ENCODE peak calls at places on chromosomes 13 and 19, in six cellular contexts. One of them, this sample, is unnamed. For H3K27me3, the result is how much of the 10 kb centered on the place peaks cover.

GRCh38 chr19:4089400-4089908 is 22.8 kb upstream of the ZBTB7A start:
- DNase-seq in CD8-positive, alpha-beta T cell: peak
- DNase-seq in heart right ventricle: no peak
- DNase-seq in fibroblast of lung: no peak
- DNase-seq in tibial nerve: no peak
- DNase-seq in brain microvascular endothelial cell: no peak
- DNase-seq in this sample: no peak

GRCh38 chr13:89862691-89863036 is 1484.8 kb upstream of the MIR17HG start:
- DNase-seq in tibial nerve: no peak
- DNase-seq in fibroblast of lung: peak
- DNase-seq in CD8-positive, alpha-beta T cell: no peak
- DNase-seq in brain microvascular endothelial cell: no peak
- DNase-seq in heart right ventricle: no peak
- DNase-seq in this sample: no peak

GRCh38 chr13:52158629-52159158 is 703 bp downstream of the NEK3 start:
- DNase-seq in heart right ventricle: peak
- DNase-seq in fibroblast of lung: peak
- DNase-seq in brain microvascular endothelial cell: peak
- DNase-seq in tibial nerve: peak
- DNase-seq in CD8-positive, alpha-beta T cell: no peak
- DNase-seq in this sample: no peak

GRCh38 chr13:75458696-75459422 is 23.1 kb downstream of the TBC1D4 start:
- DNase-seq in tibial nerve: no peak
- DNase-seq in fibroblast of lung: no peak
- DNase-seq in CD8-positive, alpha-beta T cell: no peak
- DNase-seq in heart right ventricle: peak
- DNase-seq in brain microvascular endothelial cell: no peak
- DNase-seq in this sample: no peak

GRCh38 chr13:112857914-112858490 is 111.0 kb upstream of the MCF2L start:
- DNase-seq in tibial nerve: no peak
- DNase-seq in brain microvascular endothelial cell: no peak
- DNase-seq in CD8-positive, alpha-beta T cell: no peak
- DNase-seq in heart right ventricle: no peak
- DNase-seq in fibroblast of lung: no peak
- DNase-seq in this sample: no peak

GRCh38 chr13:95813139-95813538 is 136.2 kb downstream of the DNAJC3 start:
- DNase-seq in tibial nerve: no peak
- DNase-seq in fibroblast of lung: no peak
- DNase-seq in brain microvascular endothelial cell: no peak
- DNase-seq in CD8-positive, alpha-beta T cell: no peak
- DNase-seq in heart right ventricle: no peak
- DNase-seq in this sample: no peak

GRCh38 chr13:102757006-102757405 is 16.6 kb downstream of the TEX30 start:
- DNase-seq in tibial nerve: no peak
- DNase-seq in brain microvascular endothelial cell: no peak
- DNase-seq in fibroblast of lung: no peak
- DNase-seq in heart right ventricle: no peak
- DNase-seq in CD8-positive, alpha-beta T cell: no peak
- DNase-seq in this sample: no peak

GRCh38 chr13:108176685-108177274 is 38.6 kb downstream of the LIG4 start:
- DNase-seq in fibroblast of lung: no peak
- DNase-seq in tibial nerve: peak
- DNase-seq in CD8-positive, alpha-beta T cell: peak
- DNase-seq in brain microvascular endothelial cell: peak
- DNase-seq in heart right ventricle: no peak
- DNase-seq in this sample: peak

GRCh38 chr19:18616023-18616422 is 3.4 kb downstream of the TMEM59L start:
- DNase-seq in CD8-positive, alpha-beta T cell: no peak
- DNase-seq in heart right ventricle: no peak
- DNase-seq in fibroblast of lung: no peak
- DNase-seq in brain microvascular endothelial cell: no peak
- DNase-seq in tibial nerve: no peak
- DNase-seq in this sample: no peak

GRCh38 chr19:18842166-18842565 is 10.4 kb downstream of the UPF1 start:
- DNase-seq in heart right ventricle: no peak
- DNase-seq in brain microvascular endothelial cell: no peak
- DNase-seq in CD8-positive, alpha-beta T cell: no peak
- DNase-seq in fibroblast of lung: no peak
- DNase-seq in tibial nerve: no peak
- DNase-seq in this sample: no peak

GRCh38 chr19:37902668-37903067 is 3.7 kb downstream of the WDR87 start:
- DNase-seq in brain microvascular endothelial cell: peak
- DNase-seq in fibroblast of lung: peak
- DNase-seq in heart right ventricle: peak
- DNase-seq in CD8-positive, alpha-beta T cell: peak
- DNase-seq in tibial nerve: peak
- DNase-seq in this sample: peak

GRCh38 chr13:27982361-27982760 is 6.1 kb downstream of the URAD start:
- DNase-seq in fibroblast of lung: no peak
- DNase-seq in brain microvascular endothelial cell: no peak
- DNase-seq in CD8-positive, alpha-beta T cell: no peak
- DNase-seq in heart right ventricle: no peak
- DNase-seq in tibial nerve: no peak
- DNase-seq in this sample: no peak

GRCh38 chr13:27979765-27980279 is 8.7 kb downstream of the URAD start:
- DNase-seq in fibroblast of lung: no peak
- DNase-seq in CD8-positive, alpha-beta T cell: no peak
- DNase-seq in tibial nerve: no peak
- DNase-seq in brain microvascular endothelial cell: no peak
- DNase-seq in heart right ventricle: no peak
- DNase-seq in this sample: no peak

GRCh38 chr13:27980280-27980998 is 8.1 kb downstream of the URAD start:
- DNase-seq in brain microvascular endothelial cell: no peak
- DNase-seq in CD8-positive, alpha-beta T cell: no peak
- DNase-seq in heart right ventricle: no peak
- DNase-seq in fibroblast of lung: no peak
- DNase-seq in tibial nerve: no peak
- DNase-seq in this sample: no peak

GRCh38 chr13:27979001-27979643 is 9.4 kb downstream of the URAD start:
- DNase-seq in fibroblast of lung: no peak
- DNase-seq in brain microvascular endothelial cell: no peak
- DNase-seq in CD8-positive, alpha-beta T cell: no peak
- DNase-seq in tibial nerve: no peak
- DNase-seq in heart right ventricle: no peak
- DNase-seq in this sample: no peak

DNA sequence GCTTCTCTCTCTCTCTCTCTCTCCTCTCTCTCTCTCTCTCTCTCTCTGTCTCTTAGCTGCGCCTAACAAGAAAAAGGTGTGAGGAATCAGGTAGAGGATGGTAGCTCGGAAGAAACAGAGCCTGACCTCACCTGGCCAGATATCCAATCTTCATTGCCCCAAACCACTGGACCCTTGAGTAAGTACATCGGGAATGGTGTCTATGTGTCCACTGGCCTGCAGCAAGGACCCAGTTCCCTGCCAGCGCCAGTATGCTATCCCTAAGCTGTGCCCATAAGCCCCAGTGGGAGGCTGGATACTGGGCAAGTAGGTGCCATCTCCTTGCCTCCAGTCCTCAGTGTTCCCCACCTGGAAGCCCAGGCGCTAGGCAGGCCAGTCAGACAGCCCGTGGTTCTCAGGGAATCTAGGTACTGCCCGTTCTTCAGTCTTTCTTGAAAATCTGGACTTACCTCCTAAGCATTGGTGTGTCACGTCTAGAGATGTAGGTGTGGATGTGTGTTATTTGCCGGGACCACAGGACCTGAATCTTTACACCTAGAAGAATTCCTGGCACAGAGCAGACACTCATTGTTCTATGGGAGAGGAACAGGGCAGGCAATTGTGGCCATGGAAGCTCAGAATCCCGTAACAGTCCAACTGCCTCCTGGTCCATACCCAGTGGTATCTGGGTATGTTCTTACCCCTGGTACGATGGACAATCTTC is 7.3 kb downstream of the URAD start:
- DNase-seq in CD8-positive, alpha-beta T cell: no peak
- DNase-seq in fibroblast of lung: no peak
- DNase-seq in heart right ventricle: no peak
- DNase-seq in brain microvascular endothelial cell: no peak
- DNase-seq in tibial nerve: no peak
- DNase-seq in this sample: no peak
- H3K27me3 ChIP-seq in CD8-positive, alpha-beta T cell: under half
- H3K27me3 ChIP-seq in fibroblast of lung: half or more
- H3K27me3 ChIP-seq in heart right ventricle: half or more
- H3K27me3 ChIP-seq in brain microvascular endothelial cell: half or more
- H3K27me3 ChIP-seq in tibial nerve: half or more
- H3K27me3 ChIP-seq in this sample: half or more

GRCh38 chr13:26895081-26895807 is 134.7 kb upstream of the GPR12 start:
- DNase-seq in heart right ventricle: no peak
- DNase-seq in brain microvascular endothelial cell: no peak
- DNase-seq in tibial nerve: no peak
- DNase-seq in CD8-positive, alpha-beta T cell: no peak
- DNase-seq in fibroblast of lung: no peak
- DNase-seq in this sample: no peak
- H3K27me3 ChIP-seq in heart right ventricle: under half
- H3K27me3 ChIP-seq in brain microvascular endothelial cell: under half
- H3K27me3 ChIP-seq in tibial nerve: under half
- H3K27me3 ChIP-seq in CD8-positive, alpha-beta T cell: under half
- H3K27me3 ChIP-seq in fibroblast of lung: under half
- H3K27me3 ChIP-seq in this sample: under half

GRCh38 chr19:10848208-10848843 is at the start of gene C19orf38:
- DNase-seq in fibroblast of lung: no peak
- DNase-seq in tibial nerve: no peak
- DNase-seq in brain microvascular endothelial cell: no peak
- DNase-seq in CD8-positive, alpha-beta T cell: no peak
- DNase-seq in heart right ventricle: no peak
- DNase-seq in this sample: no peak

GRCh38 chr19:10850631-10851030 is 2.4 kb downstream of the C19orf38 start:
- DNase-seq in fibroblast of lung: no peak
- DNase-seq in brain microvascular endothelial cell: no peak
- DNase-seq in tibial nerve: no peak
- DNase-seq in CD8-positive, alpha-beta T cell: no peak
- DNase-seq in heart right ventricle: no peak
- DNase-seq in this sample: no peak

GRCh38 chr19:10852098-10852800 is 4.0 kb downstream of the C19orf38 start:
- DNase-seq in brain microvascular endothelial cell: peak
- DNase-seq in fibroblast of lung: peak
- DNase-seq in tibial nerve: no peak
- DNase-seq in CD8-positive, alpha-beta T cell: no peak
- DNase-seq in heart right ventricle: no peak
- DNase-seq in this sample: no peak

GRCh38 chr19:10842788-10843187 is 5.4 kb upstream of the C19orf38 start:
- DNase-seq in fibroblast of lung: no peak
- DNase-seq in brain microvascular endothelial cell: no peak
- DNase-seq in CD8-positive, alpha-beta T cell: no peak
- DNase-seq in tibial nerve: no peak
- DNase-seq in heart right ventricle: no peak
- DNase-seq in this sample: no peak

DNA sequence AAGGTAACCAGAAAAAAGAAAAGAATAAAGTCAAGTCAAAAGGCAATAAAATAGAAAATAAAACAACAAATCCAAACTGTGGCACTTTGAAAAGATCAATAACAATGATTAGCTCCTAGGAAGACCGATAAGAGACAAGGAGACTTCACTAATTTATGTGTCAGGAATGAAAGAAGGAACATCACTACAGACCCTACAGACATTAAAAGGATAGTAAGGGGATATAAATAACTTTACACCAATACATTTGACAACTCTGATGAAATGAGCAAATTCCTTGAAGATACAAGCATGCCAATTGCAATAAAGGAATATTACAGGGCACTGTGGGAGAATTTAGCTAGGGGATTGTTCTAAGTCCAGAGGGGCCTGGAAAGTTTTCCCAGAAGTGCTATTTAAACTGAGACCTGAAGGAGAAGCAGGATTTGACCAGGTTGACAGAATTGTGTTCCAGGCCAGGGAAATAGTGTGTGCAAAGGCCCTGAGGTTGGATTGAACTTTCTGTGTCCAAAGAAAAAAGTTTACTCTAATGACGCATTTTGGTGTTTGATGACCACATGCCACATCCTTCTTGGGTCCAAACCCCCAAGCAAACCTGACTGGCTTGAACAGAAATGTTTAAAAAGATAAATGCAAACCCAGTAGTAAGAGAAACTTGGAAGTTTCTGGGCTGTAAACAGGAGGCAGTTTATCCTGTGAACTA is 1.6 kb upstream of the C19orf38 start:
- DNase-seq in fibroblast of lung: no peak
- DNase-seq in heart right ventricle: no peak
- DNase-seq in CD8-positive, alpha-beta T cell: no peak
- DNase-seq in tibial nerve: no peak
- DNase-seq in brain microvascular endothelial cell: no peak
- DNase-seq in this sample: no peak
- H3K27me3 ChIP-seq in fibroblast of lung: under half
- H3K27me3 ChIP-seq in heart right ventricle: under half
- H3K27me3 ChIP-seq in CD8-positive, alpha-beta T cell: under half
- H3K27me3 ChIP-seq in tibial nerve: under half
- H3K27me3 ChIP-seq in brain microvascular endothelial cell: under half
- H3K27me3 ChIP-seq in this sample: under half

GRCh38 chr19:35977446-35978222 is 17.4 kb upstream of the SDHAF1 start:
- DNase-seq in tibial nerve: no peak
- DNase-seq in fibroblast of lung: no peak
- DNase-seq in heart right ventricle: no peak
- DNase-seq in brain microvascular endothelial cell: no peak
- DNase-seq in CD8-positive, alpha-beta T cell: no peak
- DNase-seq in this sample: peak
- H3K27me3 ChIP-seq in tibial nerve: under half
- H3K27me3 ChIP-seq in fibroblast of lung: under half
- H3K27me3 ChIP-seq in heart right ventricle: under half
- H3K27me3 ChIP-seq in brain microvascular endothelial cell: under half
- H3K27me3 ChIP-seq in CD8-positive, alpha-beta T cell: under half
- H3K27me3 ChIP-seq in this sample: under half

GRCh38 chr13:33281951-33282595 is 3.5 kb downstream of the STARD13 start:
- DNase-seq in CD8-positive, alpha-beta T cell: no peak
- DNase-seq in brain microvascular endothelial cell: peak
- DNase-seq in fibroblast of lung: peak
- DNase-seq in heart right ventricle: no peak
- DNase-seq in tibial nerve: no peak
- DNase-seq in this sample: no peak

GRCh38 chr13:33280923-33281322 is 4.6 kb downstream of the STARD13 start:
- DNase-seq in tibial nerve: no peak
- DNase-seq in brain microvascular endothelial cell: no peak
- DNase-seq in heart right ventricle: no peak
- DNase-seq in CD8-positive, alpha-beta T cell: no peak
- DNase-seq in fibroblast of lung: peak
- DNase-seq in this sample: no peak

GRCh38 chr13:33279898-33280549 is 5.5 kb downstream of the STARD13 start:
- DNase-seq in heart right ventricle: no peak
- DNase-seq in brain microvascular endothelial cell: peak
- DNase-seq in tibial nerve: no peak
- DNase-seq in CD8-positive, alpha-beta T cell: no peak
- DNase-seq in fibroblast of lung: peak
- DNase-seq in this sample: no peak

GRCh38 chr13:33279414-33279813 is 6.1 kb downstream of the STARD13 start:
- DNase-seq in fibroblast of lung: no peak
- DNase-seq in brain microvascular endothelial cell: no peak
- DNase-seq in CD8-positive, alpha-beta T cell: no peak
- DNase-seq in tibial nerve: no peak
- DNase-seq in heart right ventricle: no peak
- DNase-seq in this sample: no peak

DNA sequence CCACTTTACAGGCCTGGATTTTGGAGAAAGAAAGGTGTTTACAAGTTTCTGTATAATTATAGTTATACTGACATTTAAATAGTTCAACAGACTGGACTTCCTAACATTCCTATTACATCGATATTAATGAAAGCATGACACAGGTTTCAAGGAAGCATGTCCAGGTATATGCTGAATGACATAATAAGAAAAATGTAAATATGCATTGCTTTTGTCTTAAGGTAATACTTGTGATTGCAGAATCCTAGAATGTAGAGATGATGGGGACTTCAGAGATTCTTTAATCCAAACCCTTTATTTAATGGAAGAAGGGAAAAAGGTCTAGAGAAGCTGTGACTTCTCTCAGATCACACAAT is 5.0 kb downstream of the STARD13 start:
- DNase-seq in fibroblast of lung: no peak
- DNase-seq in brain microvascular endothelial cell: no peak
- DNase-seq in CD8-positive, alpha-beta T cell: no peak
- DNase-seq in tibial nerve: no peak
- DNase-seq in heart right ventricle: no peak
- DNase-seq in this sample: no peak
- H3K27me3 ChIP-seq in fibroblast of lung: under half
- H3K27me3 ChIP-seq in brain microvascular endothelial cell: under half
- H3K27me3 ChIP-seq in CD8-positive, alpha-beta T cell: under half
- H3K27me3 ChIP-seq in tibial nerve: under half
- H3K27me3 ChIP-seq in heart right ventricle: under half
- H3K27me3 ChIP-seq in this sample: under half

This sample was measured in iPS DF 6.9.